ENCODE peak calls at places on chromosome 6, in four cellular contexts. H is epithelial cell of esophagus, X is GM12865, T is A549. U is an unnamed sample.

GRCh38 chr6:122289721-122290501 is 109.5 kb upstream of the HSF2 start:
- DNase-seq in H (peak), X (no peak), T (no peak), U (peak)

GRCh38 chr6:149895702-149896310 is 2.1 kb downstream of the RAET1E start:
- DNase-seq in X (peak), T (peak), H (peak), U (peak)

GRCh38 chr6:37289931-37290330 is 32.0 kb upstream of the TMEM217 start:
- DNase-seq in H (no peak), T (no peak), X (peak), U (no peak)

GRCh38 chr6:133809406-133809805 is 79.5 kb upstream of the TCF21 start:
- DNase-seq in T (no peak), H (peak), X (no peak), U (peak)

GRCh38 chr6:38509713-38510112 is 130.0 kb downstream of the BTBD9 start:
- DNase-seq in T (no peak), X (no peak), H (peak), U (peak)

GRCh38 chr6:16059496-16059895 is 69.4 kb upstream of the MYLIP start:
- DNase-seq in H (no peak), X (no peak), T (no peak), U (no peak)

GRCh38 chr6:108798672-108799355 is 49.4 kb upstream of the ARMC2 start:
- DNase-seq in X (no peak), H (no peak), T (no peak), U (peak)

GRCh38 chr6:163443985-163444553 is 29.6 kb downstream of the QKI start:
- DNase-seq in X (no peak), T (peak), H (no peak), U (no peak)

GRCh38 chr6:24659547-24659946 is 7.2 kb downstream of the TDP2 start:
- DNase-seq in X (no peak), H (peak), T (no peak), U (peak)

GRCh38 chr6:20367716-20368485 is 33.8 kb upstream of the E2F3 start:
- DNase-seq in H (peak), X (no peak), T (no peak), U (peak)

GRCh38 chr6:21312118-21312517 is 281.4 kb upstream of the SOX4 start:
- DNase-seq in X (no peak), H (no peak), T (no peak), U (no peak)

GRCh38 chr6:133959667-133960368 is 6.8 kb downstream of the TBPL1 start:
- DNase-seq in T (no peak), H (no peak), X (no peak), U (no peak)

GRCh38 chr6:23446394-23447001 is 679.5 kb upstream of the NRSN1 start:
- DNase-seq in H (peak), T (peak), X (peak), U (peak)

GRCh38 chr6:46190889-46191288 is 20.1 kb upstream of the ENPP5 start:
- DNase-seq in X (no peak), H (no peak), T (no peak), U (no peak)

GRCh38 chr6:147204843-147205311 is 660 bp downstream of the STXBP5 start:
- DNase-seq in H (peak), T (no peak), X (no peak), U (no peak)

GRCh38 chr6:8090650-8091049 is 11.7 kb downstream of the EEF1E1 start:
- DNase-seq in H (no peak), X (no peak), T (no peak), U (no peak)

GRCh38 chr6:39330057-39330456 is 7.6 kb upstream of the KCNK16 start:
- DNase-seq in X (peak), T (no peak), H (no peak), U (no peak)

GRCh38 chr6:34189806-34190503 is 44.1 kb upstream of the GRM4 start:
- DNase-seq in T (no peak), X (peak), H (no peak), U (no peak)

GRCh38 chr6:158321960-158322359 is 9.7 kb downstream of the TULP4 start:
- DNase-seq in H (peak), X (no peak), T (no peak), U (peak)

GRCh38 chr6:151225919-151226318 is 13.8 kb upstream of the AKAP12 start:
- DNase-seq in T (no peak), H (no peak), X (no peak), U (no peak)

GRCh38 chr6:138162104-138162946 is 586 bp downstream of the ARFGEF3 start:
- DNase-seq in H (peak), T (peak), X (no peak), U (no peak)

GRCh38 chr6:53873922-53874321 is 79.1 kb downstream of the LRRC1 start:
- DNase-seq in H (peak), X (no peak), T (no peak), U (peak)

GRCh38 chr6:13765570-13765969 is 48.8 kb downstream of the MCUR1 start:
- DNase-seq in H (peak), X (no peak), T (no peak), U (no peak)

GRCh38 chr6:24419526-24419925 is 16.8 kb downstream of the MRS2 start:
- DNase-seq in H (no peak), X (no peak), T (no peak), U (peak)

GRCh38 chr6:33746036-33746600 is 587 bp downstream of the IP6K3 start:
- DNase-seq in X (no peak), H (peak), T (peak), U (peak)

GRCh38 chr6:148893481-148893880 is 146.7 kb downstream of the UST start:
- DNase-seq in H (no peak), T (no peak), X (no peak), U (no peak)

GRCh38 chr6:112061605-112062004 is 7.7 kb downstream of the CCN6 start:
- DNase-seq in X (no peak), T (no peak), H (peak), U (peak)

GRCh38 chr6:151067684-151068596 is 171.8 kb upstream of the AKAP12 start:
- DNase-seq in X (no peak), T (peak), H (peak), U (peak)

GRCh38 chr6:16511723-16512584 is 249.3 kb downstream of the ATXN1 start:
- DNase-seq in X (peak), T (no peak), H (peak), U (no peak)

GRCh38 chr6:81857812-81858211 is 105.3 kb upstream of the TENT5A start:
- DNase-seq in T (no peak), H (no peak), X (no peak), U (no peak)

GRCh38 chr6:7188492-7188891 is 80.7 kb downstream of the RREB1 start:
- DNase-seq in X (peak), H (no peak), T (no peak), U (no peak)

GRCh38 chr6:33856655-33857054 is 52.9 kb upstream of the MLN start:
- DNase-seq in H (no peak), T (no peak), X (peak), U (no peak)

GRCh38 chr6:74931567-74931966 is 274.3 kb downstream of the COL12A1 start:
- DNase-seq in X (no peak), T (no peak), H (peak), U (peak)

GRCh38 chr6:148146717-148147116 is 195.9 kb upstream of the SASH1 start:
- DNase-seq in X (peak), T (no peak), H (peak), U (peak)

GRCh38 chr6:56420296-56420695 is 172.9 kb upstream of the COL21A1 start:
- DNase-seq in H (no peak), X (no peak), T (no peak), U (no peak)

GRCh38 chr6:14359438-14359837 is 241.9 kb downstream of the CD83 start:
- DNase-seq in T (no peak), X (no peak), H (no peak), U (no peak)

GRCh38 chr6:71531006-71531405 is 242.4 kb downstream of the OGFRL1 start:
- DNase-seq in X (no peak), H (no peak), T (no peak), U (no peak)

GRCh38 chr6:4466769-4467480 is 309.3 kb upstream of the CDYL start:
- DNase-seq in X (no peak), H (peak), T (no peak), U (peak)
- TF ChIP-seq CTCF in X (no peak), H (no peak), T (no peak), U (peak)

GRCh38 chr6:156933201-156934053 is 156.2 kb downstream of the ARID1B start:
- DNase-seq in H (peak), X (no peak), T (no peak), U (no peak)
- H3K4me3 ChIP-seq in H (peak), X (no peak), T (no peak), U (no peak)

GRCh38 chr6:168448243-168448855 is 7.4 kb downstream of the SMOC2 start:
- DNase-seq in X (no peak), H (no peak), T (no peak), U (no peak)

GRCh38 chr6:168447741-168448140 is 6.8 kb downstream of the SMOC2 start:
- DNase-seq in T (no peak), H (no peak), X (no peak), U (no peak)

GRCh38 chr6:168450921-168451320 is 9.9 kb downstream of the SMOC2 start:
- DNase-seq in X (no peak), H (no peak), T (no peak), U (no peak)

GRCh38 chr6:168452685-168453377 is 11.8 kb downstream of the SMOC2 start:
- DNase-seq in H (no peak), X (no peak), T (no peak), U (no peak)

GRCh38 chr6:168451805-168452204 is 10.8 kb downstream of the SMOC2 start:
- DNase-seq in T (no peak), H (no peak), X (no peak), U (no peak)
- TF ChIP-seq CTCF in T (no peak), H (peak), X (no peak), U (peak)

GRCh38 chr6:141267420-141267819 is 865.3 kb upstream of the GJE1 start:
- DNase-seq in X (no peak), T (no peak), H (no peak), U (no peak)

GRCh38 chr6:141261672-141262060 is 871.1 kb upstream of the GJE1 start:
- DNase-seq in X (no peak), T (no peak), H (no peak), U (no peak)

GRCh38 chr6:141269684-141270083 is 863.0 kb upstream of the GJE1 start:
- DNase-seq in H (no peak), T (no peak), X (no peak), U (no peak)

GRCh38 chr6:141264101-141264500 is 868.6 kb upstream of the GJE1 start:
- DNase-seq in X (peak), H (peak), T (no peak), U (no peak)

DNA sequence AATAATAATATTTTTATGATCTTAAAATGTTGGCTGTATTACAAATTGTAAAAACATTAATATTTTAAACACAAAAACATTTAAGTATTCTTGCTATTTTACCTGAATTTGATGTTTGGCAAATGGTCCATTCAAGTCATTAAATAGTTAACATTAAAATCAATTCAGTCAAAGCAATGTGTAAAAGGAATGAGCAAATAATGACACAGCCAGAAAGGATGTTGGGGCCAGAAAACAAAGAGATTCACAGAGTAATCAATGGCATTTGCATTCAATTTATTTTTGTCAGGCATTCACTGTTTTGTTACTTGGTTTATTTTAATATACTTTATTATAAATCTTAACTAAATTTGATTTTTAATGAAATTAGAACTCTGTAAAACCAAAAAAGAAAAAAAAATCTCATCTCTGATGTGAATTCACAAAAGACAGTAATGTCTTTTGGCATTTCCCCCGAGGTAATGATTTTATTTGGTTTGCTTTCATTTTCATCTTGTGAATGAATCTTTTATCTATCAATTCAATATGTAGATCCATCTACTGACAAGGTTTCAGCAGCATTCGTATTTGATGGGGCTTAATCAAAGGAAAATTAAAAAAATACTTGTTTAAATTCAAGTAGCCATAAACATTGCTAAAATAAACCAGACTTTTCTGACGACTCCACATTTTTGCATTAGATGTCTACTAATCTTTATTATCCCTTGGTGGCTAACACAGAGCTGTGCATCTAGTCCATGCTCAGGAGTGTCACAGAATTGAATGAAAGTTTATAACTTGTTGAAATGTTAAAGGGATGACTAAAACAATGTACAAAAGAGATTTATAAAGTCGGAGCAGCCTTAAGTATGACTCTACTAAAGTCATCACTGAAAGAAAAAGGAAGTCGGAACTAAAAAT is 866.7 kb upstream of the GJE1 start:
- DNase-seq in T (no peak), X (no peak), H (peak), U (peak)
- H3K4me3 ChIP-seq in T (peak), X (peak), H (no peak), U (peak)

GRCh38 chr6:11595903-11596302 is 58.4 kb downstream of the TMEM170B start:
- DNase-seq in H (no peak), X (peak), T (no peak), U (peak)
- TF ChIP-seq CTCF in H (peak), X (no peak), T (no peak), U (peak)

U was measured in choroid plexus epithelial cell.